ENCODE peak calls at places on chromosomes 2 and 18, in four cellular contexts. R is fibroblast of mammary gland, B is psoas muscle, P is MM.1S. Q is an unnamed sample.

GRCh38 chr2:74982581-74982980 is 24.1 kb downstream of the POLE4 start:
- DNase-seq in R (peak; percentile 16), B (no peak), P (no peak), Q (peak; percentile 26)

GRCh38 chr2:1544478-1545069 is 131.3 kb downstream of the TPO start:
- DNase-seq in R (peak; percentile 55), B (no peak), P (no peak), Q (no peak)

GRCh38 chr2:228417526-228417925 is 236.0 kb upstream of the SPHKAP start:
- DNase-seq in R (peak; percentile 3), B (no peak), P (no peak), Q (no peak)

GRCh38 chr18:12652861-12653401 is 5.0 kb downstream of the SPIRE1 start:
- DNase-seq in R (peak; percentile 81), B (peak; percentile 18), P (peak; percentile 49), Q (no peak)

GRCh38 chr2:29420484-29420883 is 305.3 kb downstream of the CLIP4 start:
- DNase-seq in R (no peak), B (no peak), P (no peak), Q (no peak)

GRCh38 chr2:233822781-233823730 is 31.3 kb downstream of the HJURP start:
- DNase-seq in R (no peak), B (no peak), P (no peak), Q (no peak)

GRCh38 chr2:68465081-68465916 is 1.8 kb downstream of the FBXO48 start:
- DNase-seq in R (peak; percentile 63), B (no peak), P (peak; percentile 88), Q (no peak)

GRCh38 chr2:83900859-83901258 is 558.2 kb downstream of the SUCLG1 start:
- DNase-seq in R (no peak), B (no peak), P (no peak), Q (no peak)

GRCh38 chr2:29694741-29695140 is 226.6 kb downstream of the ALK start:
- DNase-seq in R (no peak), B (no peak), P (no peak), Q (no peak)

GRCh38 chr2:46010925-46011490 is 286.2 kb upstream of the EPAS1 start:
- DNase-seq in R (peak; percentile 69), B (no peak), P (peak; percentile 68), Q (peak; percentile 56)
- TF ChIP-seq CTCF in R (peak; percentile 66), B (peak; percentile 65), P (peak; percentile 73), Q (peak; percentile 19)

DNA sequence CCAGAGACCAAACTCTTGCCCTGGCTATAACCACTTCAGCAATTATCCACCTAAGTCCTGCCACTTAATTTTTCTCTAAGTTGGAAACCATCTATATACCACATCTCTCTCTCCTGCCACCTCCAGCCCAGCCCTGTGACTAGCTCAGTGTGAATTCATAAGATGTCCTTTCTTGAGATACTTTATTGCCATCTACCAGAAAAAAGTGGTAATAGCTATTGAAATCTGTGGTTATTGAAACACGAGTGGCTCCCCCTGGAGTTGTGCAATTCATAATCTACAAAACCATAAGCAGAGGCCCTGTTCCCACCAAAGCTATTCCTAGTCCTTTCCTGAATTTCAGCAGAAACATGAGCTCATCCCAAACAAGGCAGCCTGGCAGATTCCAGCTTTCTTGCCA is 324.0 kb downstream of the TXNL1 start:
- DNase-seq in R (peak; percentile 29), B (no peak), P (no peak), Q (no peak)
- TF ChIP-seq CTCF in R (no peak), B (no peak), P (peak; percentile 38), Q (no peak)

GRCh38 chr2:239465017-239466001 is 64.5 kb upstream of the HDAC4 start:
- DNase-seq in R (no peak), B (peak; percentile 76), P (no peak), Q (no peak)

GRCh38 chr2:239464166-239465016 is 63.6 kb upstream of the HDAC4 start:
- DNase-seq in R (no peak), B (no peak), P (no peak), Q (no peak)

GRCh38 chr2:239461551-239462515 is 61.0 kb upstream of the HDAC4 start:
- DNase-seq in R (no peak), B (no peak), P (no peak), Q (no peak)

GRCh38 chr2:239462671-239463506 is 62.1 kb upstream of the HDAC4 start:
- DNase-seq in R (no peak), B (no peak), P (no peak), Q (no peak)

DNA sequence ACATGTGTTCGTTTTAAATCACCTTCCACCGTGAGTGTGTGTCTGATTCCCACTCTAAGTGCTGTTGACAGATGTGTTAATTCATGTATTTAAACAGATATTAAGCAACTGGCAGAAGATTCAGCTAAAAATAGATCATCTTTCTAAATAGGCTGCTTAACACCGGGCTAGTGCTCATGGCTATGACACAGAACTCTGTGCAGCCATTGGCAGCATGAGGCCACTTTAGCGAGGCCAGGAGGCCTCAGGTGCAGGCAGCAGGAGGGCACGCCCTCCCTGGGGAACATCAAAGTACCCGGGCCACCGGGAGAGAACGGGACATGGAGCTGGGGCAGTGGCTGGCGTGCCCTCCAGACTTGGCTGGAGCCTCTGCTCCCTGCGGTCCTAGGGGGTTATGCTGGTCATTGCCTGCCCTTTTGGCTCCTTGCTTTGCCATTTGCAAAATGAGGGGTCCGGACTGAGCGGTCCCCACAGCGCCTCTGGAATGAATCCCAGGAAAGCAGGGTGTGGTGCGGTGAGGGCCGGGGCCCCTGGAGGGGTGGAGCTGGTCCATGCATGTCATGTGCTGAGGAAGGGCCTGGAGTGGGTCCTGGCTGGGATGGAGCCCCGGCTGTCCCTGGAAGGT is 62.8 kb upstream of the HDAC4 start:
- DNase-seq in R (no peak), B (no peak), P (no peak), Q (no peak)
- TF ChIP-seq CTCF in R (no peak), B (no peak), P (no peak), Q (no peak)

DNA sequence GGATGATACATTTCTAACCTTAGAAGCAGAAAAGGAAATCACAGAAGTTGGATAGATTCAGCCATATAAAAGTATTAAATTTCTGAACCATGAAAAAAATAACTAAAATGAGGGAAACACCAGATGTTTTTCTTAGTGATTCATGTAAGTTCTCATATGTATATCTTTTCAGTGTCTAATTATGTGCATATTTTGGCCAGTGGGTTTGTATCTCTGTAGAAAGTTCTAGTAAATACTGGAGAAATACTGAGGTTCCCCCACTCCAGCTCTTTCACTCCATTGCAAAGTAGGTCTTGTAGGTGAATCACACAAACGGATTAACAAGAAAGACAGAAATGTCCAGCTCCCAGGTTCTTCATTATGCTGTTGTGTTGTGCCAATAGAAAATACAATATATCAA is 222.3 kb downstream of the NEDD4L start:
- DNase-seq in R (peak; percentile 16), B (no peak), P (no peak), Q (no peak)
- TF ChIP-seq CTCF in R (no peak), B (no peak), P (no peak), Q (no peak)

GRCh38 chr2:236597629-236598028 is 28.0 kb downstream of the ACKR3 start:
- DNase-seq in R (no peak), B (no peak), P (no peak), Q (no peak)

GRCh38 chr2:236600892-236601291 is 31.3 kb downstream of the ACKR3 start:
- DNase-seq in R (no peak), B (no peak), P (no peak), Q (no peak)

GRCh38 chr2:236600158-236600557 is 30.5 kb downstream of the ACKR3 start:
- DNase-seq in R (no peak), B (no peak), P (no peak), Q (no peak)

GRCh38 chr2:236601306-236602202 is 31.9 kb downstream of the ACKR3 start:
- DNase-seq in R (no peak), B (no peak), P (no peak), Q (no peak)

DNA sequence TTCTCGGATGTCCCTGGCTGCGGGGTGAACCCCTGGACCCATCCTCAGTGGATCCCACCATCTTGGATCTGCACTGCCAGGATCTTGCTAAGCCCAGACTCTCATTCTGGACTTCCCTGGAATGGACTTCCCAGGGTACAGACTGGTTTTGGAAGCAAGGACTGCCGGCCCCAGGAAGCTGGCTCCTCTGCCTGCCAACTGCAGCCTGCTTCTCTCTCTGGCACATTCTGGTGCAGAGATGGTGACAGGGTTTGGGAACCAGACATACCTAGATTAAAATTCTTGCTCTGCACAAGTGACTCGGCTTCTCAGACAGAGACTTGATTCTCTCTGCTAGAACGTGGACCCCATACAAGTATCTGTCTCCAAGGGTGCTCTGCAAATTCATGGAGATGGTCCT is 29.4 kb downstream of the ACKR3 start:
- DNase-seq in R (no peak), B (no peak), P (no peak), Q (no peak)
- TF ChIP-seq CTCF in R (no peak), B (no peak), P (no peak), Q (no peak)

DNA sequence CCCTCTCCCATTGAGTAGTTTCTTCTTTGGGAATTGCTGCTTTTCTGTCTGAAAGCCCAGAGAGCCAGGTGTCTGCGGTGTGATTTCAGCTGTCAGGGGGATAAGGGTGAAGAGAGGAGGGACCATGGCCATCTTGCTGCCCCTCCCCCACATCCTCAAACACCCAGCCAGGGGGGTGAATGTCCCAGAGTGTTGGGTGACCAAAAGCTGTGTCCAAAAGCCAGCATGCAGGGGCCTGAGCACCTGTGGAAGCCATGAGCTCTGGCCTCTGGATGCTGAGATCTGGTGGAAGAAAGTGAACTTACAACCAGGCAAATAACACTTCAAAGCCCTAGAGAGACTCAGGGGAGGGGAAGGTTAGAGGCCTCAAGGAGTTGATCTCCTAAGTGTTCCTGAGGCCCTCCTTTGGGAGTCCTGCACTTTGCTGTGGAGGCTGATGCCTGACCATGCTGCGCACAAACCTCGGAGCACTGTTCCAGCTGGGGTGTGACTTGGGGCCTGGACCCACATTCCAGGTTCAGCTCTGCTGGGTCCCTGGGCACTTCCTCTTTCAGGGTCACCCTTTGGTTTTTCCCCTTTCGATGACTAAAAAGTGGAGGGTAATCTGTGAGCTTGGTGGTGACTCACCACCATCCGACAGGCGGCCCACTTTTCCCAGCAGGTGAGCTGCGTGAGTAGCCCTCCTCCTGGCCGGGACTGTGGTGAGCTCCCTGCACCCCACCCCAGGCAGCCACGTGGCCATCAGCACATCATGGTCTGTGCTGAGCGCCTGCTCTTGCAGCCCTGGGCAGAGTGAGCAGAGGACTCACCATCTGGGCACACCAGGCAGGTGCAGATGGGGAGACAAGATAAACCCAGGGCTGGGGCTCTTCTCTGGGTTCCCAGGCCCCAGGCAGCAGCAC is 66.8 kb upstream of the FOSL2 start:
- DNase-seq in R (no peak), B (no peak), P (no peak), Q (no peak)
- TF ChIP-seq CTCF in R (no peak), B (no peak), P (no peak), Q (no peak)

GRCh38 chr2:98359986-98360385 is 13.7 kb downstream of the CNGA3 start:
- DNase-seq in R (no peak), B (no peak), P (no peak), Q (no peak)
- TF ChIP-seq CTCF in R (no peak), B (no peak), P (no peak), Q (no peak)

DNA sequence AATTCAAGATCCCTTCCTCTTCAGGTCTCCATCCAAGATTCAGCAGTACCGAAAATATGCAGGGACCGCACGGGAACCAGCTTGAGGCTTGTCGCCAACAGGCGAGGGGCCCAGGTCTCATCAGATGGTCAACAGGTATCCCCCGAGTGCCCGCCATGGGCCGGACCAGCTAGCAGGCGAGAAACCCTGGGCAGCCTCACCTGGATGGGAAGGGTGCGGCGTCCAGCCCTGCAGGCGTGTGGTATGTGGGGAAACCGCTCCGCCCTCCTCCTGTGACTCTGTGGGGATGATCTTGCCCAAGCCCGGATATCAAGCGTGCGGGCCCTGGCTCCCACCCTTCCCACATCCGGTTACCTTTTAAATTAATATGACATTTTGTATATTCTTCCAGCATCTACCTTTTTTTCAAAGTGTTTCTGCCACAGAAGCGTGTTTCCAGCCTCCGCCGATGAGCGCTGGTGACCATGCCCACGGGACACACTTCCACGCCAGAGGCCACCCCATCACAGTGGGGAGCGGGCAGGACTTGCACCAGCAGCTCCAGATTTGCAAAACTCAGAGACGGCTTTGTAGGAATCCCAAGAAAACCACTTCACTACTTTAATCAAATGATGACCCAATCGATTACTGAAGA is 33.2 kb downstream of the ZNF516 start:
- DNase-seq in R (no peak), B (no peak), P (no peak), Q (no peak)
- TF ChIP-seq CTCF in R (no peak), B (no peak), P (no peak), Q (no peak)